ENCODE peak calls at places on chromosome 2, in ten cellular contexts. W, P, J, Q, I, R, F, T, O and Y are unnamed samples.

GRCh38 chr2:104702026-104702425 is 151.9 kb upstream of the POU3F3 start:
- DNase-seq in W (no peak), P (no peak), J (no peak), Q (no peak), I (no peak), R (peak), F (no peak), T (no peak), O (no peak), Y (no peak)

GRCh38 chr2:62363166-62363565 is 142.8 kb downstream of the TMEM17 start:
- DNase-seq in W (no peak), P (no peak), J (no peak), Q (no peak), I (no peak), R (no peak), F (no peak), T (no peak), O (no peak), Y (no peak)

GRCh38 chr2:8819194-8819593 is 18.2 kb downstream of the KIDINS220 start:
- DNase-seq in W (peak), P (no peak), J (peak), Q (no peak), I (no peak), R (no peak), F (peak), T (no peak), O (no peak), Y (peak)

GRCh38 chr2:10414000-10414451 is 34.1 kb downstream of the ODC1 start:
- DNase-seq in W (peak), P (no peak), J (peak), Q (no peak), I (no peak), R (no peak), F (no peak), T (no peak), O (no peak), Y (peak)

GRCh38 chr2:119846021-119846420 is 86.3 kb downstream of the PTPN4 start:
- DNase-seq in W (no peak), P (no peak), J (no peak), Q (no peak), I (no peak), R (no peak), F (no peak), T (no peak), O (no peak), Y (no peak)

GRCh38 chr2:99389946-99390345 is 52.8 kb downstream of the EIF5B start:
- DNase-seq in W (no peak), P (no peak), J (no peak), Q (no peak), I (no peak), R (no peak), F (no peak), T (no peak), O (no peak), Y (peak)

GRCh38 chr2:160613466-160614153 is 120.0 kb upstream of the RBMS1 start:
- DNase-seq in W (peak), P (no peak), J (peak), Q (peak), I (no peak), R (no peak), F (peak), T (no peak), O (no peak), Y (peak)

GRCh38 chr2:130358420-130359350 is 2.8 kb downstream of the PTPN18 start:
- DNase-seq in W (no peak), P (no peak), J (no peak), Q (no peak), I (no peak), R (no peak), F (no peak), T (no peak), O (no peak), Y (no peak)

GRCh38 chr2:175815537-175815936 is 186.5 kb downstream of the LNPK start:
- DNase-seq in W (no peak), P (no peak), J (peak), Q (no peak), I (no peak), R (no peak), F (peak), T (no peak), O (no peak), Y (peak)

GRCh38 chr2:26614205-26615128 is 26.7 kb downstream of the CIB4 start:
- DNase-seq in W (no peak), P (no peak), J (no peak), Q (no peak), I (no peak), R (peak), F (no peak), T (no peak), O (peak), Y (no peak)

GRCh38 chr2:37414470-37414949 is 70.1 kb downstream of the QPCT start:
- DNase-seq in W (peak), P (peak), J (peak), Q (peak), I (peak), R (peak), F (peak), T (no peak), O (no peak), Y (peak)

GRCh38 chr2:99442837-99443236 is 47.0 kb downstream of the REV1 start:
- DNase-seq in W (no peak), P (no peak), J (peak), Q (no peak), I (peak), R (no peak), F (peak), T (no peak), O (no peak), Y (no peak)

GRCh38 chr2:16727256-16727655 is 61.6 kb upstream of the CYRIA start:
- DNase-seq in W (peak), P (no peak), J (no peak), Q (no peak), I (no peak), R (no peak), F (peak), T (peak), O (no peak), Y (no peak)

GRCh38 chr2:126658910-126659613 is 3.1 kb downstream of the GYPC start:
- DNase-seq in W (peak), P (no peak), J (peak), Q (no peak), I (no peak), R (no peak), F (peak), T (peak), O (peak), Y (peak)

GRCh38 chr2:36818542-36818941 is 122.0 kb downstream of the VIT start:
- DNase-seq in W (no peak), P (no peak), J (no peak), Q (no peak), I (no peak), R (no peak), F (no peak), T (no peak), O (no peak), Y (no peak)

GRCh38 chr2:118971245-118972122 is 29.5 kb downstream of the MARCO start:
- DNase-seq in W (no peak), P (no peak), J (no peak), Q (no peak), I (no peak), R (no peak), F (no peak), T (no peak), O (no peak), Y (no peak)

GRCh38 chr2:18788590-18788989 is 199.2 kb upstream of the NT5C1B start:
- DNase-seq in W (peak), P (no peak), J (peak), Q (no peak), I (no peak), R (no peak), F (peak), T (peak), O (peak), Y (no peak)

GRCh38 chr2:196137271-196137670 is 34.1 kb downstream of the STK17B start:
- DNase-seq in W (peak), P (no peak), J (no peak), Q (no peak), I (no peak), R (no peak), F (peak), T (no peak), O (no peak), Y (no peak)

GRCh38 chr2:241540391-241540765 is 18.2 kb upstream of the BOK start:
- DNase-seq in W (no peak), P (no peak), J (no peak), Q (no peak), I (no peak), R (no peak), F (no peak), T (no peak), O (no peak), Y (no peak)

GRCh38 chr2:211045025-211045424 is 488.6 kb downstream of the CPS1 start:
- DNase-seq in W (no peak), P (no peak), J (no peak), Q (no peak), I (no peak), R (no peak), F (no peak), T (no peak), O (no peak), Y (no peak)

GRCh38 chr2:48450936-48451602 is 78.9 kb upstream of the STON1 start:
- DNase-seq in W (no peak), P (no peak), J (no peak), Q (no peak), I (no peak), R (peak), F (no peak), T (no peak), O (no peak), Y (no peak)

GRCh38 chr2:127097471-127097765 is 9.5 kb downstream of the BIN1 start:
- DNase-seq in W (no peak), P (no peak), J (no peak), Q (no peak), I (no peak), R (no peak), F (no peak), T (no peak), O (no peak), Y (no peak)

GRCh38 chr2:200040251-200040650 is 84.9 kb downstream of the MAIP1 start:
- DNase-seq in W (no peak), P (peak), J (peak), Q (no peak), I (no peak), R (no peak), F (peak), T (no peak), O (no peak), Y (no peak)

GRCh38 chr2:29108225-29108624 is 7.0 kb upstream of the CLIP4 start:
- DNase-seq in W (peak), P (peak), J (peak), Q (peak), I (peak), R (no peak), F (peak), T (no peak), O (no peak), Y (peak)

GRCh38 chr2:210428415-210429179 is 48.0 kb downstream of the LANCL1 start:
- DNase-seq in W (no peak), P (peak), J (peak), Q (no peak), I (no peak), R (no peak), F (peak), T (no peak), O (no peak), Y (no peak)

GRCh38 chr2:25301453-25302352 is 40.0 kb downstream of the DNMT3A start:
- DNase-seq in W (peak), P (no peak), J (peak), Q (peak), I (no peak), R (no peak), F (peak), T (no peak), O (no peak), Y (peak)

GRCh38 chr2:193966590-193966989 is 1690.4 kb upstream of the SLC39A10 start:
- DNase-seq in W (peak), P (no peak), J (peak), Q (no peak), I (peak), R (no peak), F (peak), T (no peak), O (no peak), Y (no peak)

GRCh38 chr2:228048838-228049490 is 132.5 kb downstream of the SPHKAP start:
- DNase-seq in W (peak), P (peak), J (peak), Q (no peak), I (peak), R (peak), F (peak), T (peak), O (no peak), Y (peak)

GRCh38 chr2:216692636-216693413 is 2.5 kb downstream of the IGFBP5 start:
- DNase-seq in W (peak), P (peak), J (peak), Q (no peak), I (peak), R (peak), F (peak), T (peak), O (peak), Y (peak)

GRCh38 chr2:154375625-154376020 is 322.9 kb upstream of the KCNJ3 start:
- DNase-seq in W (peak), P (peak), J (peak), Q (no peak), I (peak), R (peak), F (peak), T (no peak), O (no peak), Y (no peak)

GRCh38 chr2:137969418-137969765 is 5.1 kb downstream of the HNMT start:
- DNase-seq in W (peak), P (peak), J (peak), Q (peak), I (peak), R (no peak), F (peak), T (peak), O (no peak), Y (peak)

GRCh38 chr2:204625135-204625534 is 79.9 kb downstream of the PARD3B start:
- DNase-seq in W (no peak), P (no peak), J (peak), Q (no peak), I (peak), R (peak), F (peak), T (no peak), O (no peak), Y (peak)
- TF ChIP-seq CTCF in W (no peak), P (no peak), J (peak), Q (no peak), I (no peak), R (peak), F (no peak), T (peak), O (peak), Y (peak)

GRCh38 chr2:177195194-177195593 is 17.4 kb upstream of the HNRNPA3 start:
- DNase-seq in W (no peak), P (no peak), J (no peak), Q (no peak), I (no peak), R (no peak), F (no peak), T (no peak), O (no peak), Y (no peak)
- TF ChIP-seq CTCF in W (no peak), P (no peak), J (no peak), Q (no peak), I (no peak), R (no peak), F (no peak), T (no peak), O (no peak), Y (no peak)

GRCh38 chr2:143674055-143674454 is 544.8 kb downstream of the ARHGAP15 start:
- DNase-seq in W (no peak), P (no peak), J (no peak), Q (no peak), I (no peak), R (no peak), F (no peak), T (no peak), O (no peak), Y (no peak)

GRCh38 chr2:143668236-143668635 is 539.0 kb downstream of the ARHGAP15 start:
- DNase-seq in W (no peak), P (no peak), J (no peak), Q (no peak), I (no peak), R (no peak), F (no peak), T (no peak), O (no peak), Y (no peak)
- TF ChIP-seq CTCF in W (no peak), P (no peak), J (no peak), Q (no peak), I (no peak), R (no peak), F (no peak), T (no peak), O (no peak), Y (no peak)

GRCh38 chr2:190996947-190997346 is 17.0 kb downstream of the STAT1 start:
- DNase-seq in W (no peak), P (no peak), J (no peak), Q (no peak), I (no peak), R (no peak), F (no peak), T (no peak), O (no peak), Y (no peak)

GRCh38 chr2:190999058-190999457 is 14.9 kb downstream of the STAT1 start:
- DNase-seq in W (no peak), P (no peak), J (no peak), Q (no peak), I (no peak), R (no peak), F (no peak), T (no peak), O (no peak), Y (no peak)

GRCh38 chr2:190997516-190998113 is 16.4 kb downstream of the STAT1 start:
- DNase-seq in W (no peak), P (no peak), J (no peak), Q (no peak), I (no peak), R (no peak), F (peak), T (no peak), O (no peak), Y (no peak)

GRCh38 chr2:190994148-190994547 is 19.8 kb downstream of the STAT1 start:
- DNase-seq in W (no peak), P (no peak), J (no peak), Q (no peak), I (no peak), R (no peak), F (no peak), T (no peak), O (no peak), Y (no peak)

GRCh38 chr2:190996338-190996946 is 17.5 kb downstream of the STAT1 start:
- DNase-seq in W (no peak), P (no peak), J (peak), Q (no peak), I (peak), R (peak), F (peak), T (no peak), O (peak), Y (peak)
- TF ChIP-seq CTCF in W (peak), P (peak), J (peak), Q (peak), I (peak), R (peak), F (peak), T (peak), O (peak), Y (peak)

GRCh38 chr2:86300496-86300895 is 36.9 kb downstream of the REEP1 start:
- DNase-seq in W (no peak), P (no peak), J (no peak), Q (no peak), I (no peak), R (no peak), F (no peak), T (no peak), O (no peak), Y (no peak)

GRCh38 chr2:86298411-86299390 is 38.7 kb downstream of the REEP1 start:
- DNase-seq in W (no peak), P (no peak), J (peak), Q (no peak), I (peak), R (peak), F (no peak), T (peak), O (no peak), Y (peak)

GRCh38 chr2:86295071-86295470 is 42.4 kb downstream of the REEP1 start:
- DNase-seq in W (no peak), P (no peak), J (no peak), Q (no peak), I (no peak), R (no peak), F (no peak), T (no peak), O (no peak), Y (no peak)

GRCh38 chr2:86296947-86297346 is 40.5 kb downstream of the REEP1 start:
- DNase-seq in W (no peak), P (no peak), J (no peak), Q (no peak), I (no peak), R (no peak), F (no peak), T (no peak), O (no peak), Y (no peak)

DNA sequence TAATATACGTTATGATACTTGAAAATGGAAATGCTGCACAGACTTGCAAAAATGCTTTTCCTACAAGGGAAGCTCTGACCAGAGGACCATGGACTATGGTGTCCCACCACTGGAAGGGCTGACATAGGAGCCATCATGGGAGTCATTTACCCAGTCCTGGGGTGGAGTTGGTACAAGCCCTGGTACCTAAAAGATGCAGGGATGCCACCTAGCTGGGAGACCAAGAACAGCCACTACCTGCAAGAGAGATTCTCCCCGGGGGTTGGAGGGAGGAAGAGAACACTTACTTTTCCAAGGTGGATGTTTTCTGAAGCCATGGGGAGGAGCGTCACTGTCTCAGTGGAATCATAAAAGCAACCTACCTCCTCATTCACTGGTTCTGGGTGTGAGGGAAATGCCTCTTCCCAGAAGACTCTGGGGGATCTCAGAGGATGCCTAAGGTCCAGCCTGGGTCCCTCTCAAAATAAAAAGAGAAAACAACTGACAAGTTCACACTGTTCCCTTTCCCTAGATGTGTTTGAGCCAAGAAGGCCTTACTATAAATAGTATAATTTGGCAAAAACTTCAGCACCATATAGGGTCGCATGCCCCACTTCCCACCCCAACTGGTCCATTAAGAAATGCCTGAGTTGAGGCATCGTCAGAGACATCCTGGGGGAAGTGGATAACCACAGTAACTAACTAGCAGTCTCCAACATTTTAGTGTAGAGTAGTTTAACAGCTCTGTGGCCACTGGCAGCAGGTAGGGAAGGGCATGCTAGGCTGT is 39.9 kb downstream of the REEP1 start:
- DNase-seq in W (no peak), P (no peak), J (no peak), Q (no peak), I (peak), R (no peak), F (no peak), T (no peak), O (no peak), Y (no peak)
- TF ChIP-seq CTCF in W (peak), P (no peak), J (no peak), Q (peak), I (peak), R (peak), F (no peak), T (peak), O (peak), Y (peak)

DNA sequence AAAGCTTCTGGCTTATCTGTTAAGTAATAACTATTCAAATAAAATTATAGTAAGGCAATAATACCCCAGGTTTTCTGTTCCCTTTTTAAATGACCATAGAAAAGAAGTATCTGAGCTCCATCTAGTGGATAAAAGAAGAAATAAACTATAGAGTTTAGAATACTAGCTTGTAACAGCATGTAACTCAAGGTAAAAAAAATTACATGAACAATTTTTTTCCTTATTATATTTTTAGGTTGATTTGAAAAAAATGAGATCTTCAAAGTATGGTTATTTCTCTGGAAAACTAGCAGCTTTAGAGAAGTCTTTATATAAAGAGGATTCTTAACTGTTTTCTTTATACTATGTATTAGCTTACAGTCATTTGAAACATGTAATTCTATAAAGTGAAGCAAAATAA is 58.1 kb downstream of the NCKAP1 start:
- DNase-seq in W (peak), P (peak), J (peak), Q (no peak), I (peak), R (peak), F (peak), T (no peak), O (no peak), Y (peak)
- TF ChIP-seq CTCF in W (peak), P (peak), J (peak), Q (peak), I (peak), R (peak), F (no peak), T (peak), O (peak), Y (peak)

GRCh38 chr2:144162652-144163051 is 357.3 kb downstream of the ZEB2 start:
- DNase-seq in W (no peak), P (no peak), J (no peak), Q (no peak), I (peak), R (no peak), F (no peak), T (no peak), O (no peak), Y (no peak)
- TF ChIP-seq CTCF in W (peak), P (no peak), J (no peak), Q (no peak), I (peak), R (no peak), F (no peak), T (peak), O (peak), Y (peak)